ENCODE peak calls at places on chromosomes 1 and 21, in six cellular contexts. L is activated T-cell treated with anti-CD3 and anti-CD28 coated beads, Interleukin-2, amount 50 U/mL, for 4 hours; W is activated naive CD4-positive, alpha-beta T cell treated with anti-CD3 and anti-CD28 coated beads, Interleukin-2, amount 50 U/mL, for 72 hours; R is Right ventricle myocardium superior; E is heart right ventricle; D is activated CD8-positive, alpha-beta memory T cell treated with anti-CD3 and anti-CD28 coated beads, Interleukin-2, amount 10 ng/mL, durations not matched to agents 7 days and 5 days. O is an unnamed sample.

GRCh38 chr1:7915826-7916225 is 24.8 kb downstream of the TNFRSF9 start:
- ATAC-seq in L (peak), E (no peak), W (peak), R (no peak), D (peak), O (no peak)

GRCh38 chr1:170664283-170664827 is 424 bp downstream of the PRRX1 start:
- ATAC-seq in W (no peak), E (peak), D (no peak), L (peak), R (peak), O (no peak)

GRCh38 chr1:243375596-243375995 is 119.8 kb downstream of the SDCCAG8 start:
- ATAC-seq in E (no peak), L (no peak), D (no peak), R (no peak), W (no peak), O (no peak)

GRCh38 chr1:167387251-167387910 is 130.9 kb downstream of the CD247 start:
- ATAC-seq in L (no peak), E (peak), D (no peak), R (peak), W (peak), O (no peak)

GRCh38 chr1:160217466-160218165 is 12.4 kb downstream of the PEA15 start:
- ATAC-seq in L (no peak), R (no peak), E (no peak), W (no peak), D (no peak), O (no peak)

GRCh38 chr1:88917321-88918025 is 26.1 kb upstream of the GTF2B start:
- ATAC-seq in W (no peak), E (no peak), L (no peak), D (no peak), R (no peak), O (no peak)

GRCh38 chr1:173445164-173445563 is 32.0 kb upstream of the PRDX6 start:
- ATAC-seq in W (no peak), D (no peak), L (no peak), R (no peak), E (no peak), O (no peak)

GRCh38 chr1:10063878-10064277 is 31.1 kb downstream of the UBE4B start:
- ATAC-seq in R (no peak), E (no peak), W (no peak), D (no peak), L (no peak), O (no peak)

GRCh38 chr1:77412069-77412793 is 130.4 kb downstream of the AK5 start:
- ATAC-seq in D (no peak), W (no peak), L (no peak), R (no peak), E (no peak), O (no peak)

GRCh38 chr1:214370585-214370984 is 89.6 kb downstream of the SMYD2 start:
- ATAC-seq in R (no peak), W (no peak), L (no peak), D (no peak), E (no peak), O (no peak)

GRCh38 chr21:33031152-33031551 is 5.4 kb downstream of the OLIG2 start:
- ATAC-seq in L (no peak), R (no peak), W (no peak), D (no peak), E (no peak), O (no peak)

GRCh38 chr1:202010042-202011015 is at the start of gene ELF3:
- ATAC-seq in D (no peak), L (no peak), W (peak), E (no peak), R (peak), O (peak)

GRCh38 chr1:4328402-4329071 is 325.9 kb upstream of the AJAP1 start:
- ATAC-seq in E (no peak), D (no peak), W (no peak), R (no peak), L (no peak), O (peak)

GRCh38 chr21:20647603-20648002 is 350.6 kb upstream of the NCAM2 start:
- ATAC-seq in W (no peak), E (no peak), L (no peak), R (no peak), D (no peak), O (no peak)

GRCh38 chr1:201678264-201679101 is 139.6 kb downstream of the NAV1 start:
- ATAC-seq in L (no peak), E (peak), W (no peak), R (no peak), D (no peak), O (no peak)

GRCh38 chr1:41419584-41420295 is 58.5 kb downstream of the FOXO6 start:
- ATAC-seq in R (no peak), E (no peak), W (no peak), L (no peak), D (no peak), O (no peak)

GRCh38 chr1:78377356-78377928 is 113.3 kb upstream of the PTGFR start:
- ATAC-seq in W (no peak), R (no peak), E (no peak), D (no peak), L (no peak), O (no peak)

GRCh38 chr1:191163621-191164020 is 686.0 kb upstream of the BRINP3 start:
- ATAC-seq in E (no peak), W (no peak), L (no peak), D (no peak), R (no peak), O (no peak)

GRCh38 chr1:218585565-218586184 is 240.5 kb downstream of the TGFB2 start:
- ATAC-seq in E (peak), W (no peak), L (no peak), R (no peak), D (no peak), O (no peak)

GRCh38 chr1:14486401-14487110 is 111.9 kb upstream of the KAZN start:
- ATAC-seq in R (peak), W (no peak), D (no peak), L (no peak), E (peak), O (no peak)

GRCh38 chr1:74830736-74831135 is 97.8 kb downstream of the TYW3 start:
- ATAC-seq in W (no peak), E (no peak), R (no peak), D (no peak), L (no peak), O (no peak)

GRCh38 chr1:54782156-54782555 is 17.8 kb upstream of the PARS2 start:
- ATAC-seq in L (no peak), R (no peak), W (no peak), D (no peak), E (no peak), O (no peak)

GRCh38 chr1:93620841-93621210 is 60.8 kb downstream of the BCAR3 start:
- ATAC-seq in L (no peak), W (no peak), D (no peak), E (no peak), R (peak), O (no peak)

GRCh38 chr1:187244623-187245022 is 415.9 kb downstream of the PLA2G4A start:
- ATAC-seq in W (no peak), D (no peak), L (no peak), R (no peak), E (no peak), O (no peak)

GRCh38 chr1:33045246-33045645 is 8.6 kb upstream of the AK2 start:
- ATAC-seq in R (peak), E (no peak), D (peak), W (no peak), L (no peak), O (no peak)

GRCh38 chr21:17264182-17264581 is 248.7 kb upstream of the CXADR start:
- ATAC-seq in D (no peak), L (no peak), W (no peak), R (no peak), E (no peak), O (no peak)

GRCh38 chr1:93678491-93678890 is 3.1 kb downstream of the BCAR3 start:
- ATAC-seq in E (no peak), L (no peak), W (no peak), R (no peak), D (no peak), O (no peak)

GRCh38 chr1:194297100-194297499 is 1110.7 kb upstream of the B3GALT2 start:
- ATAC-seq in L (no peak), D (no peak), R (no peak), W (no peak), E (no peak), O (no peak)

GRCh38 chr1:114023377-114023776 is 44.1 kb downstream of the OLFML3 start:
- ATAC-seq in D (no peak), W (no peak), E (no peak), R (no peak), L (no peak), O (no peak)

GRCh38 chr1:201479331-201479730 is 10.3 kb upstream of the PHLDA3 start:
- ATAC-seq in R (no peak), D (no peak), L (no peak), W (no peak), E (no peak), O (no peak)

GRCh38 chr1:184212649-184213314 is 161.3 kb downstream of the TSEN15 start:
- ATAC-seq in D (no peak), R (no peak), E (no peak), L (no peak), W (no peak), O (no peak)

GRCh38 chr1:110634455-110635281 is 28.5 kb upstream of the KCNA2 start:
- ATAC-seq in R (peak), L (peak), D (peak), W (peak), E (peak), O (peak)

O was measured in stimulated activated memory B cell treated with anti-CD40 and anti-IgM and Interleukin-4, amounts not matched to agents 10 μg/mL and 1 μg/mL and 100 μg/mL, for 72 hours.